ENCODE peak calls at places on chromosomes 16 and 17, in eight cellular contexts. B is BE2C, O is GM23338, I is OCI-LY7, L is ovary, G is tibial artery, Y is endodermal cell, Z is body of pancreas. W is an unnamed sample.

GRCh38 chr17:83014297-83014696 is 65.1 kb upstream of the METRNL start:
- DNase-seq in I (no peak), Y (no peak), B (no peak), G (no peak), O (no peak), Z (no peak), L (no peak), W (no peak)

GRCh38 chr16:11621920-11622651 is 35.4 kb upstream of the LITAF start:
- DNase-seq in B (no peak), Z (no peak), Y (no peak), L (peak; percentile 34), O (no peak), I (peak; percentile 87), G (no peak), W (no peak)

GRCh38 chr17:80109066-80109618 is 7.8 kb downstream of the GAA start:
- DNase-seq in Z (no peak), B (no peak), L (no peak), I (no peak), Y (no peak), G (no peak), O (no peak), W (peak; percentile 4)

GRCh38 chr17:55756689-55757088 is 5.8 kb downstream of the PCTP start:
- DNase-seq in I (no peak), Z (no peak), G (no peak), L (no peak), Y (no peak), O (no peak), B (no peak), W (no peak)

GRCh38 chr17:76384222-76384986 is at the start of gene SPHK1:
- DNase-seq in Y (peak; percentile 93), B (peak; percentile 71), I (peak; percentile 79), Z (peak; percentile 69), O (peak; percentile 83), L (peak; percentile 42), G (peak; percentile 49), W (peak; percentile 69)

GRCh38 chr17:73551756-73552155 is 92.5 kb downstream of the SDK2 start:
- DNase-seq in Z (no peak), G (no peak), L (no peak), O (peak; percentile 47), I (peak; percentile 65), B (no peak), Y (peak; percentile 87), W (no peak)

GRCh38 chr16:66324785-66325184 is 41.7 kb upstream of the CDH5 start:
- DNase-seq in B (peak; percentile 74), G (no peak), L (no peak), O (peak; percentile 72), I (peak; percentile 21), Z (no peak), Y (peak; percentile 88), W (peak; percentile 41)

GRCh38 chr17:14508156-14508555 is 207.3 kb downstream of the HS3ST3B1 start:
- DNase-seq in Z (no peak), L (no peak), B (no peak), O (no peak), Y (no peak), G (no peak), I (no peak), W (no peak)

GRCh38 chr17:68428498-68429172 is 28.7 kb downstream of the WIPI1 start:
- DNase-seq in G (no peak), O (no peak), L (no peak), I (no peak), Y (no peak), B (no peak), Z (no peak), W (no peak)

GRCh38 chr16:50309156-50309526 is 42.8 kb downstream of the ADCY7 start:
- DNase-seq in Y (no peak), O (no peak), I (no peak), G (no peak), L (no peak), B (no peak), Z (peak; percentile 10), W (no peak)

GRCh38 chr16:24748242-24748641 is 18.8 kb downstream of the TNRC6A start:
- DNase-seq in B (no peak), O (no peak), G (peak; percentile 80), Z (no peak), I (no peak), Y (no peak), L (peak; percentile 24), W (peak; percentile 92)

GRCh38 chr17:61904094-61904710 is 23.6 kb downstream of the INTS2 start:
- DNase-seq in B (no peak), Y (no peak), I (no peak), L (peak; percentile 11), O (no peak), G (no peak), Z (no peak), W (no peak)

GRCh38 chr16:80824623-80825364 is 20.4 kb upstream of the CDYL2 start:
- DNase-seq in Y (peak; percentile 65), B (peak; percentile 9), O (peak; percentile 81), G (peak; percentile 26), I (peak; percentile 63), Z (peak; percentile 40), L (no peak), W (peak; percentile 68)

GRCh38 chr17:79047923-79048825 is 24.2 kb downstream of the C1QTNF1 start:
- DNase-seq in Z (no peak), I (no peak), L (no peak), Y (no peak), O (no peak), B (no peak), G (no peak), W (no peak)

GRCh38 chr17:50203086-50203485 is 1.7 kb upstream of the COL1A1 start:
- DNase-seq in L (no peak), B (no peak), I (no peak), Z (no peak), Y (no peak), G (peak; percentile 27), O (no peak), W (no peak)
- H3K4me3 ChIP-seq in L (no peak overlapping the region), B (no peak overlapping the region), I (no peak overlapping the region), Z (no peak overlapping the region), Y (no peak overlapping the region), G (no peak overlapping the region), O (no peak overlapping the region), W (no peak overlapping the region)

GRCh38 chr17:5110816-5111215 is 862 bp downstream of the ZNF232 start:
- DNase-seq in G (no peak), Y (peak; percentile 67), Z (no peak), B (no peak), O (peak; percentile 27), I (peak; percentile 67), L (no peak), W (no peak)
- H3K36me3 ChIP-seq in G (peaks cover 37% of the 10 kb centered on the region), Y (peaks cover 60% of the 10 kb centered on the region), Z (no peaks in the 10 kb centered on the region), B (peaks cover 10% of the 10 kb centered on the region), O (peaks cover 40% of the 10 kb centered on the region), I (peaks cover 62% of the 10 kb centered on the region), L (no peaks in the 10 kb centered on the region), W (peaks cover 4% of the 10 kb centered on the region)

DNA sequence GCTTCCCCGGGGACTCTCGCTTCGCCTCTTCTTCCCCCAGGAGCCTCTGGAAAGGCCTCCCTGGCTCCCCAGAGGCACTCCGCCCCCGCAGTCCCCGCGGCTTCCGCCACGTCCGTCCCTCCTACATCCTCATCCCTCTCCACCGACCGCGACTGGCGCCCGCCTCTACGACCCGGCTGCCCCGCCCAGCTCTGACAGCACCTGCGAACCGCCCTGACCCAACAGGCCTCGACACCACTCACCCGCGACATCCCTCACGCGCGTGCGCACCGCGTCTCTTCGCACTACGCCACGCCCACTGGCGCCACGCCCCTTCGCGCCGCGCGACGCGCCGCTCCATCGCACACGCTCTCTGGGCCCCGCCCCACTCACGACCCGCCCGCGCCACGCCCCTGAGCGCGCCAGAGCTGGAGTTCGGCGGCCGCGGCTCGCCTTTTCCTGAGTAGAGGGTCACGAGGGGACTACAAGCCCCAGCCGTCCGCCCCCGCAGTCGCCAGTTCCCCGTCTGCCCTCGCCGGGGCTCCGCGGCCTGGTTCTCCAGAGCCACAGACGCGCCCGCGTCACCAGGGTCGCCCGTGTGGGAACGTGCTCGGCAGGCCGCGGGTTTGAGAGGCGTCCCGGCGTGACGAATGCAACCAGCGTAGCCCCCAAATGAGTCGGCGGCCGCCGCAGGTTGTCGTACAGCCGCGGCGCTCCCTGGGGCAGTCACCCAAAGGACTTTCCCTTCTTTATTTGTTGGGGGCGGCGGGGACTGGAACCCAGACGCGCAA is 56.2 kb upstream of the LRRC37A3 start:
- DNase-seq in G (peak; percentile 91), L (peak; percentile 92), Z (peak; percentile 94), O (peak; percentile 88), Y (peak; percentile 97), B (peak; percentile 99), I (peak; percentile 97), W (peak; percentile 85)
- TF ChIP-seq CTCF in G (peak; percentile 19), L (no peak), Z (no peak), O (no peak), Y (no peak), B (no peak), I (no peak), W (no peak)

GRCh38 chr16:56636616-56637413 is 1.7 kb upstream of the MT1A start:
- DNase-seq in L (no peak), G (no peak), O (no peak), Y (no peak), Z (no peak), I (no peak), B (no peak), W (no peak)

GRCh38 chr16:56639045-56639444 is 579 bp downstream of the MT1A start:
- DNase-seq in G (no peak), Y (no peak), L (no peak), I (no peak), Z (no peak), B (no peak), O (no peak), W (no peak)

GRCh38 chr16:56640076-56640475 is 1.6 kb downstream of the MT1A start:
- DNase-seq in B (no peak), G (no peak), Z (no peak), O (no peak), Y (no peak), L (no peak), I (no peak), W (no peak)

GRCh38 chr16:56635441-56635967 is 3.0 kb upstream of the MT1A start:
- DNase-seq in G (no peak), L (no peak), B (no peak), Z (no peak), Y (peak; percentile 64), I (no peak), O (peak; percentile 55), W (no peak)

DNA sequence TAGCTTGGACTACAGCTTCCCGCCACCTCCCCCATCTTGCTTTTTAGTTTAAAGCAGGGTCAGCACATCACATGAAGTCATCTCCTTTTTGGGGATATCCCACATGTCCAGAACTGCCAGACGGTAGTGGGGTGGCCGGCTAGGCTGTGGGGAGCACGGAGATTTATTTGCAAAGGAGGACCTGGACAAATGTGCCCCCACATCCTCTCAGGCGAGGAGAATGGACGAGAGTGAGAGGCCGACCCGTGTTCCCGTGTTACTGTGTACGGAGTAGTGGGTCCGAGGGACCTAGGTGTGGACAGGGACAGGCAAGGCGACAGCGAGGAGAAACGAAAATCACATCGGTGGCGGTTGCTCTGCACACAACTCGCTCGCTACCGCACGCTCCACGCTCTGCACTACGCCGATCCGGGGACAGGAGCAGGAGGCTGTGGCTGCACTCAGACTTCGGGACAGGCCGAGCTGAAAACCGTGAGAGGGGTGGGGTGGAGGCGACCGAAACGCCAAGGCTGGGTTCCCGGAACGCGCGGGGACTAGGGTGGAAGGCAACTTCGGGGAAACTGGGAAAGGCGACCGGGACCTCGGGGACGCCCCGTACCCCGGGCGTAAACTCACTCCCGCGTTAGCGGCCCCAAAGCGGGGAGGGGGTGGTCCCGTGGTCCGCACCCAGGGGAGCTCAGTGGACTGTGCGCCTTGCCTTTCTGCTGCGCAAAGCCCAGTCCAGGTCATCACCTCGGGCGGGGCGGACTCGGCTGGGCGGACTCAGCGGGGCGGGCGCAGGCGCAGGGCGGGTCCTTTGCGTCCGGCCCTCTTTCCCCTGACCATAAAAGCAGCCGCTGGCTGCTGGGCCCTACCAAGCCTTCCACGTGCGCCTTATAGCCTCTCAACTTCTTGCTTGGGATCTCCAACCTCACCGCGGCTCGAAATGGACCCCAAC is at the start of gene MT1A:
- DNase-seq in Z (peak; percentile 82), I (no peak), L (peak; percentile 33), B (no peak), Y (peak; percentile 88), O (peak; percentile 79), G (peak; percentile 85), W (no peak)
- H3K4me3 ChIP-seq in Z (peak within 1 kb of the TSS; percentile 0), I (no peak within 1 kb of the TSS), L (peak within 1 kb of the TSS; percentile 27), B (peak within 1 kb of the TSS; percentile 34), Y (peak within 1 kb of the TSS; percentile 70), O (peak within 1 kb of the TSS; percentile 57), G (peak within 1 kb of the TSS; percentile 57), W (peak within 1 kb of the TSS; percentile 29)

W was measured in bronchial epithelial cell.